ENCODE peak calls at places on chromosome 5, in nine cellular contexts. D, S, L, N, X, Y, K, M and W are unnamed samples.

GRCh38 chr5:170273968-170274710 is 23.4 kb downstream of the LCP2 start:
- DNase-seq in D (peak; percentile 40), S (peak; percentile 43), L (peak; percentile 36), N (peak; percentile 64), X (no peak), Y (peak; percentile 71), K (no peak), M (peak; percentile 64), W (peak; percentile 41)

GRCh38 chr5:62578540-62578939 is at the start of gene LRRC70:
- DNase-seq in D (peak; percentile 95), S (peak; percentile 24), L (peak; percentile 69), N (no peak), X (no peak), Y (peak; percentile 9), K (no peak), M (no peak), W (no peak)

GRCh38 chr5:145887976-145888574 is 15.3 kb upstream of the GRXCR2 start:
- DNase-seq in D (peak; percentile 84), S (peak; percentile 65), L (peak; percentile 68), N (no peak), X (peak; percentile 51), Y (peak; percentile 79), K (no peak), M (no peak), W (peak; percentile 17)

GRCh38 chr5:89265511-89266169 is 382.7 kb upstream of the MEF2C start:
- DNase-seq in D (peak; percentile 90), S (no peak), L (peak; percentile 88), N (no peak), X (no peak), Y (no peak), K (no peak), M (no peak), W (no peak)

GRCh38 chr5:149228610-149229297 is 42.9 kb upstream of the AFAP1L1 start:
- DNase-seq in D (peak; percentile 95), S (peak; percentile 49), L (peak; percentile 97), N (no peak), X (no peak), Y (peak; percentile 84), K (no peak), M (no peak), W (no peak)

GRCh38 chr5:165304193-165304820 is 1798.9 kb downstream of the MAT2B start:
- DNase-seq in D (no peak), S (no peak), L (no peak), N (no peak), X (no peak), Y (no peak), K (no peak), M (no peak), W (no peak)

GRCh38 chr5:116404001-116404400 is 170.6 kb downstream of the SEMA6A start:
- DNase-seq in D (no peak), S (no peak), L (no peak), N (no peak), X (no peak), Y (no peak), K (no peak), M (no peak), W (no peak)

GRCh38 chr5:1437452-1437851 is 7.8 kb downstream of the SLC6A3 start:
- DNase-seq in D (peak; percentile 16), S (peak; percentile 82), L (peak; percentile 59), N (no peak), X (no peak), Y (peak; percentile 32), K (no peak), M (no peak), W (no peak)

GRCh38 chr5:117242028-117242427 is 667.4 kb upstream of the SEMA6A start:
- DNase-seq in D (no peak), S (no peak), L (no peak), N (no peak), X (no peak), Y (no peak), K (no peak), M (no peak), W (no peak)

GRCh38 chr5:27290166-27290565 is 251.8 kb upstream of the CDH9 start:
- DNase-seq in D (peak; percentile 35), S (no peak), L (no peak), N (no peak), X (no peak), Y (no peak), K (no peak), M (no peak), W (no peak)